ENCODE peak calls at places on chromosome 17, in four cellular contexts. A is mesendoderm, Z is H9, S is H1. W is an unnamed sample.

GRCh38 chr17:63446981-63447687 is 1.0 kb upstream of the CYB561 start:
- DNase-seq in A (peak; percentile 89), Z (peak; percentile 83), S (no peak), W (no peak)

GRCh38 chr17:70102531-70102930 is 27.5 kb downstream of the KCNJ16 start:
- DNase-seq in A (no peak), Z (no peak), S (no peak), W (no peak)

GRCh38 chr17:33504571-33504970 is 211.5 kb upstream of the ASIC2 start:
- DNase-seq in A (no peak), Z (no peak), S (no peak), W (no peak)

GRCh38 chr17:62732125-62732524 is 76.0 kb downstream of the MARCHF10 start:
- DNase-seq in A (no peak), Z (peak; percentile 22), S (no peak), W (no peak)

GRCh38 chr17:7559307-7560171 is 989 bp downstream of the TNFSF13 start:
- DNase-seq in A (no peak), Z (no peak), S (no peak), W (no peak)

GRCh38 chr17:57478851-57479250 is 222.5 kb downstream of the MSI2 start:
- DNase-seq in A (no peak), Z (no peak), S (no peak), W (no peak)

GRCh38 chr17:76722279-76722678 is 4.1 kb downstream of the JMJD6 start:
- DNase-seq in A (no peak), Z (no peak), S (no peak), W (no peak)

GRCh38 chr17:46152423-46152822 is 40.8 kb downstream of the KANSL1 start:
- DNase-seq in A (no peak), Z (no peak), S (no peak), W (no peak)

GRCh38 chr17:8019665-8020064 is 17.2 kb downstream of the GUCY2D start:
- DNase-seq in A (no peak), Z (no peak), S (no peak), W (no peak)

GRCh38 chr17:57869599-57870282 is 19.9 kb upstream of the MRPS23 start:
- DNase-seq in A (no peak), Z (peak; percentile 25), S (no peak), W (no peak)

GRCh38 chr17:76539631-76540271 is at the start of gene PRCD:
- DNase-seq in A (peak; percentile 71), Z (peak; percentile 58), S (no peak), W (no peak)

GRCh38 chr17:73228748-73229236 is 32.9 kb downstream of the CPSF4L start:
- DNase-seq in A (peak; percentile 77), Z (no peak), S (no peak), W (no peak)

DNA sequence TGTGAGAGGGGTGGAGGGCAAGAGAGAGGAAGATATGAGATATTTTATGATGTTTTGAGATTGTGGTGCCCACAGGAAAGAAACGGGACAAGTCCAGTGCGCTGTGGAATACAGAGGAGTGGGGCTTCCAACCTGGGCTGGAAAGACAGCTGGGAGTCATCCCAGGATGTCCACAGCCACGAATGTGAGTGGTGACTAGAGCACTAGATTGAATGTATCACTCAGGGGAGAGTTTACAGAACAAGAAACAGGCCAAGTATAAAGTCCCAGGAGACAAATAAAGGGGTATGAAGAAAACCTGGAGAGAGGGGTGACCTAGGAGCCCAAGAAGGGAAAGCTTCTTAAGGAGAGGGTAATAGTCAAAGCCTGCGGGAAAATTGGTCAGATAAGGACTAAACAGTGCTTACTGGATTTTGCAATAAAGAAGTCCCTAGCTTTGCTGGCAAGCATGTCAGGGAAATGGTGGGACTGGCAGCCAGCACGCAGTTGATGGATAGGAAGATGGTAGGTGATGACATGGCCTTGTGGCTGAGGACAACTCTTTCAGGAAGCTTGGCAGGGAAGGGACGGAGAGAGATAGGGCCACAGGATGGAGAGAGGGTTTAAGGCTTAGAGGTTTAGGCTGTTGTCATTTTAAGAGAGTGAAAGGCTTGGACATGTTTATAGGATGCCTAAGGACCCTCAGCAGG is 114.5 kb downstream of the AXIN2 start:
- DNase-seq in A (no peak), Z (no peak), S (no peak), W (no peak)
- H4K8ac ChIP-seq in A (no peak overlapping the region), Z (no peak overlapping the region), S (no peak overlapping the region), W (no peak overlapping the region)

GRCh38 chr17:69057280-69057679 is 3.4 kb downstream of the ABCA9 start:
- DNase-seq in A (no peak), Z (no peak), S (no peak), W (no peak)
- H2AK5ac ChIP-seq in A (no peak overlapping the region), Z (no peak overlapping the region), S (no peak overlapping the region), W (no peak overlapping the region)

GRCh38 chr17:81094744-81095607 is 60.0 kb downstream of the BAIAP2 start:
- DNase-seq in A (peak; percentile 97), Z (peak; percentile 86), S (peak; percentile 73), W (peak; percentile 95)
- H4K8ac ChIP-seq in A (no peak overlapping the region), Z (no peak overlapping the region), S (peak overlapping the region; percentile 62), W (peak overlapping the region; percentile 94)

DNA sequence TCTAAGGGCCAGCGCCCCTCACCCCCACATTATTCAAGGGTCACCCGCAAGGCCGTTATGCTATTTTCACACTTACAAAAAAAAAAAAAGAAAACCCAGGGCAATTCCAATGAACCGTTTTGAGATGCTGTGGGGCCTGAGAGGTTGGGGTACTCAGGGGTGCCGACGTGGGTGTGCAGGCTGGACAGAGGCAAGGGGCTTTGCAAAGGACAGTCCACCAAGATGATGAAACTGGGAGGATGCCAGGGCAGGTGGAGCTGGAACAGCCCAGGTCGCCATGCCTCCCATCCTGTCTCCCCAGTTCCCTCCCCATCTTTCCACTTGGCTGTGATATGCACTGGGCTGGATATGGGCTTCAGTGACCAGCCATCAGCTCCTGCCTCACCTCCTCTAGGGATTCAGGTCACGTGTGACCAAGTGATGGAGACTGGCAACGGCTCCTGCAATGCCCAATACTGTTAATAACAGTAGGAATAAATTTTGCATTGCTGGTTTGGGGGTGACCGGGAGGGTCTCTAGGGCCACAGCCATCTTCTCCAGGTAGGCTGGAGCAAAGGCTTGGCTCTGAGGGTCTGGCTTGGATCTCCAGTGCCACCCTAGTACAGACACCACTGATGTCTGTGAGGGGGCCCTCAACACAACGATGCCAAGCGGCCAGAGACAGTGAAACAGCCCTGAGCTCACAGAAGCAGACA is 151.3 kb upstream of the TNRC6C start:
- DNase-seq in A (no peak), Z (no peak), S (no peak), W (no peak)
- H2AK5ac ChIP-seq in A (no peak overlapping the region), Z (no peak overlapping the region), S (no peak overlapping the region), W (peak overlapping the region; percentile 36)

DNA sequence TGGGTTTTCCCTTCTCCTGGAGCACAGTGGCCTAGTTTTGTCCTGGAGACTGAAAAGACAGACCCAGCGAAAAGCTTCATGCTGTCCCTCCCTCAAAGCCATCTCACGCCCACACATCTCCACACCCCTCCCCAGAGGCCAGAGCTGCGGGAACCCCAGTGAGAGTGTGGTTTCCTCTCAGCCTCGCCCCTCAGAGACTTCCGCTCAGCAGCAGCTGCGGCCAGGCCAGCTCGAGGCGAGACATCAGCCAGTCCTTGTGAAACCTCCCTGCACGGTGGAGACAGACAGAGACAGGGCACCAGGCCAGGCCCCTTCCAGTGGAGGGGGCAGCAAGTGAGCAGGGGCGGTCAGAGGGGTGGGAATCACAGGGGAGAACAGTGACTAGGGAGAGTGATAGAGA is 77.0 kb upstream of the TNRC6C start:
- DNase-seq in A (peak; percentile 35), Z (no peak), S (no peak), W (no peak)
- H4K8ac ChIP-seq in A (no peak overlapping the region), Z (no peak overlapping the region), S (no peak overlapping the region), W (no peak overlapping the region)

GRCh38 chr17:21213491-21214014 is 408 bp downstream of the TMEM11 start:
- DNase-seq in A (no peak), Z (no peak), S (no peak), W (no peak)
- H2AK5ac ChIP-seq in A (no peak overlapping the region), Z (no peak overlapping the region), S (no peak overlapping the region), W (peak overlapping the region; percentile 43)

GRCh38 chr17:49575524-49576120 is at the start of gene NXPH3:
- DNase-seq in A (peak; percentile 80), Z (peak; percentile 94), S (no peak), W (peak; percentile 70)
- H4K8ac ChIP-seq in A (no peak within 1 kb of the TSS), Z (no peak within 1 kb of the TSS), S (peak within 1 kb of the TSS; percentile 76), W (no peak within 1 kb of the TSS)

GRCh38 chr17:17809527-17810373 is 27.0 kb downstream of the SREBF1 start:
- DNase-seq in A (peak; percentile 93), Z (peak; percentile 90), S (peak; percentile 50), W (peak; percentile 76)
- H2AK5ac ChIP-seq in A (no peak overlapping the region), Z (no peak overlapping the region), S (no peak overlapping the region), W (peak overlapping the region; percentile 87)

GRCh38 chr17:4365103-4365627 is 1.3 kb downstream of the UBE2G1 start:
- DNase-seq in A (peak; percentile 96), Z (peak; percentile 93), S (peak; percentile 83), W (peak; percentile 83)
- H4K8ac ChIP-seq in A (peak overlapping the region; percentile 93), Z (no peak overlapping the region), S (peak overlapping the region; percentile 99), W (no peak overlapping the region)

GRCh38 chr17:12567077-12568053 is 98.3 kb upstream of the MYOCD start:
- DNase-seq in A (peak; percentile 79), Z (no peak), S (no peak), W (no peak)

GRCh38 chr17:12571606-12572005 is 94.1 kb upstream of the MYOCD start:
- DNase-seq in A (no peak), Z (no peak), S (no peak), W (no peak)

GRCh38 chr17:12568358-12569251 is 97.1 kb upstream of the MYOCD start:
- DNase-seq in A (peak; percentile 19), Z (no peak), S (no peak), W (no peak)

DNA sequence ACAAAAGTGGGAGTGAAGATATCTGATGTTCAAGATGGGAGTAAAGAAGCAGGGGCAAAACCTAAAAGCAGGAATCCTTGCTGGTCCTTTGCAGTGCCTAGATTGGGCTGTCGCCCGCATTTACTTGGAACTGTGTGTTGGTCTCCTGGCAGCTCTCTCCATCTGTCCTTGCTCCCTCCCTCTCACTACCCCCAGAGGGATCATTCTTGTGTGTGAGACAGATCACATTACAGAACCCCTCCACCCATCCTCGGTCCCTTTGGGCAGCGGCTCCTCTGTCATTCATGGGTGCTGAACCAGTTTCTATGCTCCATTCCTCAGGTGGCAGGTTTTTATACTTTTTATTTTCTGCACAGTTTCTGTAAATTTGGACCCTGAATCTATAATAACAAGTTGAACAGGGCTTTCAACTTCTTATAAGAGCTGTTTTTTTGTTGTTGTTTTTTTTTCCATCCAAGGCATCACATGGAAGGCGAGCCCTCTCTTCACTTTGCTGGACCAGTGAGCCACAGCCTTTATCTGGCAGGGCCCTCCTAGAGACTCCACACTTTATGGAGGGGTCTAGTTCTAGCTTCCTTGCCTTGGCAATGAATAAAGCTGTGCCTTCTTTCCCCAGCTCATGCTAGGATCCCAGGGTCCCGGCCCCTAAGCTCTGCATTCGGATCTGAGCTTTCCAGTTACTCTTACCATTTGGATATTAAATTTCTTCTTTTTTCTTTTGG is 99.2 kb upstream of the MYOCD start:
- DNase-seq in A (peak; percentile 58), Z (peak; percentile 63), S (peak; percentile 3), W (no peak)
- H2AK5ac ChIP-seq in A (no peak overlapping the region), Z (no peak overlapping the region), S (no peak overlapping the region), W (peak overlapping the region; percentile 6)

W was measured in neuronal stem cell.